ENCODE peak calls at places on chromosomes 7 and 10, in seven cellular contexts. S, V, T, O, R, Z and Q are unnamed samples.

GRCh38 chr10:61164458-61165160 is 220.6 kb upstream of the RHOBTB1 start:
- DNase-seq in S (no peak), V (peak), T (no peak), O (no peak), R (no peak), Z (no peak), Q (no peak)

GRCh38 chr7:154584352-154585252 is 418.3 kb downstream of the PAXIP1 start:
- DNase-seq in S (no peak), V (no peak), T (no peak), O (no peak), R (peak), Z (no peak), Q (no peak)

GRCh38 chr7:5187605-5188004 is 2.4 kb upstream of the WIPI2 start:
- DNase-seq in S (no peak), V (no peak), T (no peak), O (no peak), R (no peak), Z (no peak), Q (no peak)

GRCh38 chr10:102451105-102451969 is at the start of gene C10orf95:
- DNase-seq in S (no peak), V (peak), T (no peak), O (peak), R (no peak), Z (no peak), Q (no peak)

GRCh38 chr10:125370578-125370977 is 210.2 kb upstream of the CTBP2 start:
- DNase-seq in S (no peak), V (no peak), T (no peak), O (peak), R (no peak), Z (no peak), Q (no peak)

GRCh38 chr7:20311743-20312042 is 19.0 kb upstream of the ITGB8 start:
- DNase-seq in S (no peak), V (no peak), T (no peak), O (no peak), R (no peak), Z (no peak), Q (no peak)

GRCh38 chr10:128526793-128527375 is 400.7 kb upstream of the MKI67 start:
- DNase-seq in S (no peak), V (no peak), T (no peak), O (peak), R (no peak), Z (no peak), Q (no peak)

GRCh38 chr10:31602541-31603244 is 283.7 kb downstream of the ZEB1 start:
- DNase-seq in S (no peak), V (peak), T (no peak), O (peak), R (no peak), Z (no peak), Q (no peak)

GRCh38 chr7:96737545-96738050 is 28.0 kb upstream of the SEM1 start:
- DNase-seq in S (no peak), V (no peak), T (no peak), O (no peak), R (no peak), Z (no peak), Q (no peak)

GRCh38 chr10:70748801-70749573 is 36.2 kb downstream of the TBATA start:
- DNase-seq in S (no peak), V (no peak), T (no peak), O (no peak), R (no peak), Z (no peak), Q (no peak)

GRCh38 chr10:102988404-102989314 is 70.6 kb downstream of the CNNM2 start:
- DNase-seq in S (no peak), V (no peak), T (no peak), O (no peak), R (no peak), Z (no peak), Q (no peak)

GRCh38 chr7:142773937-142774744 is 3.4 kb downstream of the PRSS2 start:
- DNase-seq in S (no peak), V (no peak), T (no peak), O (no peak), R (no peak), Z (no peak), Q (no peak)